ENCODE peak calls at places on chromosomes 4 and X, in seven cellular contexts. X is mesendoderm, Q is H1, M is neuronal stem cell, J is H9, U is IMR-90, A is trophoblast cell. L is an unnamed sample.

GRCh38 chr4:13599159-13599558 is 28.4 kb downstream of the BOD1L1 start:
- DNase-seq in X (peak; percentile 71), Q (peak; percentile 62), M (no peak), J (peak; percentile 63), U (no peak), A (no peak), L (no peak)

GRCh38 chr4:84894621-84895020 is 71.9 kb downstream of the WDFY3 start:
- DNase-seq in X (no peak), Q (no peak), M (no peak), J (no peak), U (no peak), A (peak; percentile 60), L (no peak)

GRCh38 chr4:113810906-113811305 is 49.4 kb upstream of the CAMK2D start:
- DNase-seq in X (no peak), Q (no peak), M (no peak), J (no peak), U (peak; percentile 78), A (no peak), L (peak; percentile 29)

GRCh38 chrX:48492293-48492910 is 16.4 kb upstream of the PORCN start:
- DNase-seq in X (no peak), Q (no peak), M (no peak), J (no peak), U (peak; percentile 35), A (no peak), L (peak; percentile 66)

GRCh38 chrX:21778236-21778635 is 20.3 kb upstream of the SMPX start:
- DNase-seq in X (peak; percentile 15), Q (no peak), M (no peak), J (no peak), U (no peak), A (peak; percentile 70), L (no peak)

GRCh38 chr4:145098675-145099037 is 545 bp downstream of the ABCE1 start:
- DNase-seq in X (no peak), Q (no peak), M (no peak), J (no peak), U (peak; percentile 66), A (peak; percentile 70), L (peak; percentile 79)

GRCh38 chr4:125313497-125313896 is 1.3 kb upstream of the FAT4 start:
- DNase-seq in X (peak; percentile 95), Q (no peak), M (peak; percentile 89), J (peak; percentile 64), U (peak; percentile 94), A (peak; percentile 96), L (peak; percentile 91)

GRCh38 chr4:149715822-149716585 is 99.6 kb downstream of the IQCM start:
- DNase-seq in X (no peak), Q (no peak), M (no peak), J (no peak), U (no peak), A (no peak), L (no peak)

GRCh38 chrX:51192104-51192503 is 140.5 kb upstream of the NUDT10 start:
- DNase-seq in X (no peak), Q (no peak), M (no peak), J (peak; percentile 40), U (no peak), A (no peak), L (no peak)

GRCh38 chrX:11756354-11757318 is 1.4 kb upstream of the MSL3 start:
- DNase-seq in X (peak; percentile 1), Q (no peak), M (no peak), J (no peak), U (no peak), A (peak; percentile 80), L (peak; percentile 11)

GRCh38 chrX:79325263-79325958 is 41.7 kb downstream of the ITM2A start:
- DNase-seq in X (peak; percentile 27), Q (no peak), M (no peak), J (peak; percentile 48), U (no peak), A (no peak), L (no peak)

GRCh38 chr4:7812921-7813320 is 126.7 kb downstream of the AFAP1 start:
- DNase-seq in X (no peak), Q (no peak), M (no peak), J (no peak), U (no peak), A (no peak), L (no peak)

GRCh38 chr4:184664445-184665210 is 15.1 kb downstream of the PRIMPOL start:
- DNase-seq in X (peak; percentile 80), Q (no peak), M (no peak), J (peak; percentile 55), U (peak; percentile 18), A (peak; percentile 24), L (no peak)

GRCh38 chr4:8540586-8540985 is 39.6 kb upstream of the GPR78 start:
- DNase-seq in X (no peak), Q (no peak), M (no peak), J (no peak), U (no peak), A (no peak), L (no peak)

GRCh38 chrX:101416691-101417090 is 8.7 kb downstream of the HNRNPH2 start:
- DNase-seq in X (no peak), Q (no peak), M (no peak), J (no peak), U (no peak), A (peak; percentile 42), L (peak; percentile 61)

GRCh38 chr4:47837582-47838294 is at the start of gene CORIN:
- DNase-seq in X (peak; percentile 29), Q (no peak), M (no peak), J (peak; percentile 59), U (no peak), A (no peak), L (peak; percentile 16)

GRCh38 chrX:100591256-100592051 is 6.7 kb downstream of the TNMD start:
- DNase-seq in X (peak; percentile 19), Q (no peak), M (no peak), J (no peak), U (no peak), A (peak; percentile 55), L (no peak)

GRCh38 chr4:174461438-174462106 is 60.7 kb downstream of the HPGD start:
- DNase-seq in X (peak; percentile 26), Q (no peak), M (no peak), J (no peak), U (no peak), A (no peak), L (peak; percentile 55)

GRCh38 chr4:28973591-28974350 is 1746.4 kb upstream of the PCDH7 start:
- DNase-seq in X (peak; percentile 1), Q (no peak), M (no peak), J (no peak), U (peak; percentile 82), A (no peak), L (peak; percentile 60)

GRCh38 chr4:5931526-5931925 is 38.6 kb upstream of the CRMP1 start:
- DNase-seq in X (no peak), Q (no peak), M (no peak), J (no peak), U (no peak), A (no peak), L (no peak)

GRCh38 chr4:46508216-46508615 is 118.3 kb upstream of the GABRA2 start:
- DNase-seq in X (no peak), Q (no peak), M (no peak), J (no peak), U (no peak), A (no peak), L (no peak)

GRCh38 chr4:88106205-88106604 is 52.2 kb downstream of the ABCG2 start:
- DNase-seq in X (no peak), Q (no peak), M (no peak), J (no peak), U (peak; percentile 73), A (no peak), L (peak; percentile 32)

GRCh38 chr4:128155231-128155855 is 94.2 kb downstream of the LARP1B start:
- DNase-seq in X (no peak), Q (no peak), M (no peak), J (no peak), U (no peak), A (no peak), L (no peak)
- H3K79me1 ChIP-seq in X (no peaks in the 10 kb centered on the region), Q (no peaks in the 10 kb centered on the region), M (peaks cover 1% of the 10 kb centered on the region), J (no peaks in the 10 kb centered on the region), U (no peaks in the 10 kb centered on the region), A (no peaks in the 10 kb centered on the region), L (peaks cover 7% of the 10 kb centered on the region)

DNA sequence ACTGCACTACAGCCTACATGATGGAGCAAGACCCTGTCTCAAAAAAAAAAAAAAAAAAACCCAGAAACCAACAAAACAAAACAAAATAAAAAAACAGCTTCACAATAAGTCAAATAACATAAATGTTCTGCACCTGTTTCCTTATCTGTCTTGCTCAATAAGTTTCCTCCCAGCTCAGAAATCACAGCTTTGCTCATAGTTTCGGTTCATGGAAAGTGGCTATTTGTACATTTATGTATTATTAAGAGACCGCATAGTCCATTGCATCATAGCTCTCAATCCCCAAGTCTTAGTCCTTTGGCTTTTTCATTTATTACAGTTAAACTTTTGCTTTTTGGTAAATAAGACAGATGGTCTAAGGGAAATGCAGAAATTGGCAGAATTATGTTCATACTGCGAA is 24.4 kb upstream of the CFAP299 start:
- DNase-seq in X (no peak), Q (no peak), M (no peak), J (no peak), U (no peak), A (no peak), L (no peak)
- H3K79me1 ChIP-seq in X (no peaks in the 10 kb centered on the region), Q (no peaks in the 10 kb centered on the region), M (no peaks in the 10 kb centered on the region), J (no peaks in the 10 kb centered on the region), U (peaks cover 3% of the 10 kb centered on the region), A (no peaks in the 10 kb centered on the region), L (no peaks in the 10 kb centered on the region)

GRCh38 chr4:110396963-110397362 is 79.0 kb upstream of the ENPEP start:
- DNase-seq in X (no peak), Q (no peak), M (no peak), J (no peak), U (no peak), A (peak; percentile 62), L (no peak)

GRCh38 chr4:110400071-110400470 is 75.9 kb upstream of the ENPEP start:
- DNase-seq in X (no peak), Q (no peak), M (no peak), J (no peak), U (no peak), A (peak; percentile 24), L (no peak)

GRCh38 chr4:110395416-110395815 is 80.5 kb upstream of the ENPEP start:
- DNase-seq in X (no peak), Q (no peak), M (no peak), J (no peak), U (no peak), A (no peak), L (no peak)

DNA sequence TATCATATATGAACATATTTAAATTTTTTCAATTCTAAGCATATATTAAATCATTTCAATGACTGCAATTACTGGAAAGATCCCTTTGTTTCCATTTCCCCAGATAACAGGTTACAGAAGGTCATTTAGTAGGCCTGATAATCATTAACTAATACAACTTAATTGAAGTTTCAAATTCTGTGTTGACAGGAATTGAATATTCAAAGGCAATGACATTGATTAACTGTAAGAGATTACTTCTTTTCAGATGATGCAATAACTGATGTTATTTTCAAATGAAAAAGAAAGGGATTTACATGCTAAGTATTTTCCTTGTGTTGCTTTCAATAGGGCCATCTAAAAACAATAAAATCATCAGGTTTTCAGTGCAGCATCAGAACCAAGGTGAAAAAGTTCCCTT is 81.1 kb upstream of the ENPEP start:
- DNase-seq in X (no peak), Q (no peak), M (no peak), J (no peak), U (no peak), A (no peak), L (no peak)
- H3K79me1 ChIP-seq in X (no peaks in the 10 kb centered on the region), Q (no peaks in the 10 kb centered on the region), M (no peaks in the 10 kb centered on the region), J (no peaks in the 10 kb centered on the region), U (no peaks in the 10 kb centered on the region), A (no peaks in the 10 kb centered on the region), L (no peaks in the 10 kb centered on the region)

DNA sequence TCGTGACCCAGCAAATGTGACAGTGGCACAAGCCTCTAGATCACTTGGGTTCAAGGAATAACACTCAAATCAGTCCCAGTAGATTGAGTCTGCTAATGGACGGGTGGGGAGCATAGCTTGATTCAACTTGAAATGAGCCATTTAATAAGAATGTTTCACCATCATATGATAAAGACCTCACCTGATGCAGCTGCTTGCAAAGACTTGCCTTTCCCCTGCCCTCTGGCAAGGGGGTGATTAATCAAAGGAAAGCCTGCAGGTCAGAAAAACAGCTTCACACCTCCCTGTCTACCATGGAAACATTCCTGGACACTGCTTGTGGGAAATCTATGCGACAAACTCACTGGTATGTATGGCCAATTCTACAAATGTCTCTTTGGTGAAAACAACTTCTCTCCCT is 54.5 kb downstream of the CD99L2 start:
- DNase-seq in X (peak; percentile 3), Q (no peak), M (no peak), J (no peak), U (no peak), A (peak; percentile 85), L (no peak)
- H3K79me1 ChIP-seq in X (no peaks in the 10 kb centered on the region), Q (no peaks in the 10 kb centered on the region), M (no peaks in the 10 kb centered on the region), J (peaks cover 4% of the 10 kb centered on the region), U (peaks cover 3% of the 10 kb centered on the region), A (no peaks in the 10 kb centered on the region), L (peaks cover 6% of the 10 kb centered on the region)